ENCODE peak calls at places on chromosome 19, in five cellular contexts. C is vagina, T is upper lobe of left lung, P is thoracic aorta, M is suprapubic skin. X is an unnamed sample.

GRCh38 chr19:9044449-9044848 is 34.2 kb upstream of the MUC16 start:
- DNase-seq in M (no peak), P (no peak), C (no peak), T (no peak), X (no peak)

GRCh38 chr19:14318873-14319272 is 62.4 kb upstream of the ADGRE5 start:
- DNase-seq in M (no peak), T (peak), P (no peak), C (no peak), X (no peak)

GRCh38 chr19:6739884-6740588 is 556 bp downstream of the TRIP10 start:
- DNase-seq in P (no peak), C (no peak), T (peak), M (no peak), X (peak)

GRCh38 chr19:45569619-45570421 is 14.8 kb downstream of the OPA3 start:
- DNase-seq in P (no peak), T (peak), M (no peak), C (no peak), X (peak)

GRCh38 chr19:48258350-48258749 is 2.6 kb upstream of the CARD8 start:
- DNase-seq in C (no peak), P (no peak), T (no peak), M (no peak), X (no peak)

GRCh38 chr19:43526884-43527859 is at the start of gene ETHE1:
- DNase-seq in P (peak), C (no peak), M (peak), T (peak), X (peak)

GRCh38 chr19:13537454-13537853 is 31.2 kb upstream of the CACNA1A start:
- DNase-seq in M (no peak), P (no peak), T (no peak), C (no peak), X (no peak)

GRCh38 chr19:35533822-35534521 is 716 bp downstream of the GAPDHS start:
- DNase-seq in C (no peak), T (peak), M (no peak), P (no peak), X (no peak)

GRCh38 chr19:32208060-32208459 is 137.3 kb upstream of the ZNF507 start:
- DNase-seq in P (no peak), C (no peak), M (no peak), T (no peak), X (no peak)

GRCh38 chr19:2149980-2150793 is 1.2 kb downstream of the AP3D1 start:
- DNase-seq in M (no peak), C (no peak), P (no peak), T (peak), X (no peak)

GRCh38 chr19:29670255-29670654 is 5.0 kb downstream of the PLEKHF1 start:
- DNase-seq in P (no peak), T (no peak), C (no peak), M (no peak), X (no peak)

GRCh38 chr19:45423033-45423588 is 606 bp downstream of the ERCC1 start:
- DNase-seq in P (no peak), C (no peak), T (no peak), M (peak), X (no peak)

GRCh38 chr19:38647966-38648788 is 728 bp downstream of the ACTN4 start:
- DNase-seq in P (no peak), M (no peak), T (no peak), C (no peak), X (no peak)

DNA sequence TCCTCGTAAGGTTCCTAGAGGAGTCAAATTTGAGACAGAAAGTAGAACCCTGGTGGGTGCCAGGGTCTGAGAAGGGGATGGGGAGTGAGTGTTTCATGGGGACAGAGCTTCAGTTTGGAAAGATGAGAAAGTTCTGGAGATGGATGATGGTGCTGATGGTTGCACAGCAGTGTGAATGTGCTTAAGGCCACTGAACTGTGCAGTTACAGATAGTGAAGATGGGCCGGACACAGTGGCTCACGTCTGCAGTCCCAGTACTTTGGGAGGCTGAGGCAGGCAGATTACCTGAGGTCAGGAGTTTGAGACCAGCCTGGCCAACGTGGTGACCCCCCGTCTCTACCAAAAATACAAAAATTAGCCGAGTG is 917 bp downstream of the SPC24 start:
- DNase-seq in T (no peak), P (no peak), M (no peak), C (no peak), X (no peak)
- H3K4me3 ChIP-seq in T (peak), P (no peak), M (no peak), C (no peak), X (no peak)

GRCh38 chr19:36819130-36819630 is 19.0 kb downstream of the ZNF790 start:
- DNase-seq in C (no peak), T (no peak), M (no peak), P (no peak), X (no peak)

DNA sequence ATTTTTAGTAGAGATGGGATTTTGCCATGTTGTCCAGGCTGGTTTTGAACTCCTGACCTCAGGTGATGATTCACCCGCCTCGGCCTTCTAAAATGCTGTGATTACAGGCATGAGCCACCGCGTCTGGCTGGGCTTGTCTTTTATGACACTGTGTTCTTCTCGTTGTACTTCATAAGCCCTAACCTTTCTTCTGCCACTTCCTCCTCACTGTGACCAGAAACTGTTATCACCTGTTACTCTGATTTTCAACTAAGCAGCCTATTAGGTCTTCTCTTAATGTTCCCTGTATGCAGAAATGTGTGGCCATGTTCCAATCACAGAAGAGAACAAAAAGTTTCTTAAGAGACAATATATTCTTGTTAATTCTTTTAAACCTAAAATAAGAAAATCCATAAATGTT is 16.4 kb downstream of the ZNF790 start:
- DNase-seq in P (no peak), T (no peak), M (no peak), C (no peak), X (no peak)
- H3K4me3 ChIP-seq in P (no peak), T (no peak), M (no peak), C (no peak), X (no peak)

DNA sequence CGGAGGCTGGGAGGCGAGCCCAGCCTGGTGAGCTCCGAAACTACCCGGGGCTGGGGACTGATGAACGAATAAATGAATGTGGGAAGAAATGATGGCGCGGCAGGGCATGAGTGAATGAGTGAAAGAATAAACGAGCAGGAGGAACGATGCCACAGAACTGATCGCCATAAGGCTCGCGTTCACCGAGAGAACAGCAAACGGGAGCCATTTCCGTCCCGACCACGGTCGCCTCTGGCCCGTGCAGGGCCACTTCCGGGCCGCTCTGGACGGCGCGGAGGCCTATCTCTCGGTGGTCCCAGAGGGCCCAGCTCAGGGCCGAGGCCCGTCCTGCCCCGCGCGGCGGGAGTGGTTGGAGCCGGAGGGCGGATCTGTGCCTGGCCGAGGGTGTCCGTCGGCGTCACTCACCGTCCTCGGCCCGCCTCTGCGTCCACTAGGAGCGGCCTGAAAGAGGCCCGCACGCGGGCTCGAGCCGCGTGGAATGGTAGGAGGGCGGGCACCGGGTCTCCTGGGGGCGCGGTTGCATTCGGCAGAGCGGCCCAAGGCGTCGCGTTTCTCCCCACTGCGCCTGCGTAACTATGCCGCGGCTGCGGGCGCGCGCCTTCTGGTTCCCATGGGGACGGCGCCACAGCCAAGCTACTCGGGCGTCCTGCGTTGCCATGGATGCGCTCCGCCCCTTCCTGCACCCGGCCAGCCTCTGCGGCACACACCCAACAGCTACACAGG is at the start of gene ZNF497:
- DNase-seq in P (peak), M (peak), C (peak), T (peak), X (peak)
- H3K4me3 ChIP-seq in P (peak), M (peak), C (peak), T (peak), X (peak)

GRCh38 chr19:47109541-47110375 is 3.8 kb downstream of the ZC3H4 start:
- DNase-seq in C (no peak), M (no peak), T (peak), P (no peak), X (no peak)
- H3K4me3 ChIP-seq in C (peak), M (peak), T (peak), P (peak), X (peak)

GRCh38 chr19:58356971-58357797 is 3.9 kb upstream of the A1BG start:
- DNase-seq in M (no peak), P (no peak), C (no peak), T (no peak), X (no peak)
- H3K4me3 ChIP-seq in M (peak), P (peak), C (peak), T (peak), X (peak)